ENCODE peak calls at places on chromosomes 16 and 17, in six cellular contexts. H, U, W, D, A and X are unnamed samples.

GRCh38 chr16:8854298-8854948 is 14.4 kb downstream of the CARHSP1 start:
- DNase-seq in H (no peak), U (peak), W (no peak), D (no peak), A (no peak), X (no peak)

GRCh38 chr16:67873435-67874146 is 739 bp downstream of the EDC4 start:
- DNase-seq in H (no peak), U (no peak), W (no peak), D (peak), A (no peak), X (no peak)

GRCh38 chr17:4789951-4790704 is 1.4 kb downstream of the GLTPD2 start:
- DNase-seq in H (peak), U (peak), W (peak), D (peak), A (peak), X (peak)

GRCh38 chr16:89842471-89843408 is 14.5 kb downstream of the SPIRE2 start:
- DNase-seq in H (no peak), U (no peak), W (no peak), D (no peak), A (no peak), X (no peak)

GRCh38 chr16:81446318-81447275 is 2.0 kb downstream of the CMIP start:
- DNase-seq in H (no peak), U (no peak), W (no peak), D (peak), A (no peak), X (no peak)

GRCh38 chr16:87448866-87449265 is 44.0 kb downstream of the ZCCHC14 start:
- DNase-seq in H (no peak), U (no peak), W (no peak), D (no peak), A (no peak), X (no peak)

GRCh38 chr17:80758793-80759673 is 214.4 kb downstream of the RPTOR start:
- DNase-seq in H (no peak), U (peak), W (no peak), D (peak), A (no peak), X (no peak)

GRCh38 chr17:40545660-40546059 is 19.6 kb downstream of the CCR7 start:
- DNase-seq in H (no peak), U (peak), W (no peak), D (no peak), A (peak), X (no peak)

GRCh38 chr17:37608369-37609169 is 649 bp downstream of the SYNRG start:
- DNase-seq in H (no peak), U (no peak), W (no peak), D (peak), A (no peak), X (no peak)

GRCh38 chr16:73732681-73733080 is 563.9 kb upstream of the PSMD7 start:
- DNase-seq in H (no peak), U (no peak), W (no peak), D (no peak), A (no peak), X (no peak)